ENCODE peak calls at places on chromosome 12, in four cellular contexts. E, N, J and H are unnamed samples.

GRCh38 chr12:110590806-110591326 is 7.7 kb upstream of the PPTC7 start:
- DNase-seq in E (no peak), N (no peak), J (peak), H (no peak)

GRCh38 chr12:126551882-126552281 is 1486.6 kb downstream of the AACS start:
- DNase-seq in E (no peak), N (no peak), J (no peak), H (no peak)

GRCh38 chr12:93318720-93319522 is 58.8 kb upstream of the NUDT4 start:
- DNase-seq in E (no peak), N (no peak), J (no peak), H (no peak)

GRCh38 chr12:46944104-46944503 is 118.3 kb upstream of the SLC38A4 start:
- DNase-seq in E (no peak), N (peak), J (no peak), H (peak)

GRCh38 chr12:52053570-52054209 is 2.4 kb downstream of the NR4A1 start:
- DNase-seq in E (no peak), N (no peak), J (no peak), H (peak)

GRCh38 chr12:96876966-96877365 is 30.1 kb upstream of the NEDD1 start:
- DNase-seq in E (no peak), N (no peak), J (no peak), H (no peak)

GRCh38 chr12:6966351-6966750 is 4.1 kb downstream of the PHB2 start:
- DNase-seq in E (no peak), N (no peak), J (no peak), H (no peak)

GRCh38 chr12:93892431-93893210 is 215.4 kb downstream of the CRADD start:
- DNase-seq in E (no peak), N (peak), J (no peak), H (no peak)

GRCh38 chr12:121712462-121713256 is at the start of gene TMEM120B:
- DNase-seq in E (peak), N (peak), J (peak), H (peak)

GRCh38 chr12:92930421-92930820 is 1.3 kb upstream of the EEA1 start:
- DNase-seq in E (no peak), N (no peak), J (no peak), H (no peak)

GRCh38 chr12:13436696-13437391 is 240.3 kb downstream of the EMP1 start:
- DNase-seq in E (no peak), N (peak), J (peak), H (peak)

GRCh38 chr12:45981075-45981837 is 9.1 kb downstream of the SCAF11 start:
- DNase-seq in E (no peak), N (no peak), J (no peak), H (no peak)

GRCh38 chr12:52206309-52207040 is 14.7 kb upstream of the KRT80 start:
- DNase-seq in E (peak), N (no peak), J (no peak), H (no peak)

GRCh38 chr12:47841910-47842309 is 22.2 kb upstream of the HDAC7 start:
- DNase-seq in E (no peak), N (no peak), J (no peak), H (peak)

GRCh38 chr12:8554451-8555195 is 13.9 kb upstream of the CLEC4E start:
- DNase-seq in E (no peak), N (no peak), J (no peak), H (peak)

GRCh38 chr12:99529966-99530365 is 117.6 kb upstream of the GARIN6 start:
- DNase-seq in E (no peak), N (no peak), J (no peak), H (no peak)

GRCh38 chr12:77845831-77846230 is 15.1 kb downstream of the NAV3 start:
- DNase-seq in E (no peak), N (no peak), J (no peak), H (no peak)

GRCh38 chr12:82687020-82687951 is 580 bp downstream of the TMTC2 start:
- DNase-seq in E (peak), N (peak), J (peak), H (peak)

GRCh38 chr12:25496098-25496587 is 56.9 kb downstream of the LMNTD1 start:
- DNase-seq in E (no peak), N (no peak), J (peak), H (peak)

GRCh38 chr12:9636150-9636549 is 28.4 kb upstream of the KLRB1 start:
- DNase-seq in E (no peak), N (no peak), J (peak), H (no peak)

GRCh38 chr12:7019043-7019569 is 830 bp upstream of the LPCAT3 start:
- DNase-seq in E (no peak), N (no peak), J (no peak), H (no peak)